ENCODE peak calls at places on chromosomes 7 and 10, in six cellular contexts. E is GM23338, R is cardiac muscle cell, B is IMR-90, Q is OCI-LY7, C is transverse colon. M is an unnamed sample.
A peak's percentile ranks its signal among the peaks of the same experiment; 100 is the strongest.

GRCh38 chr10:119189811-119190282 is 11.2 kb upstream of the PRDX3 start:
- DNase-seq in Q (no peak), E (no peak), B (peak; percentile 95), R (no peak), C (no peak), M (no peak)

GRCh38 chr7:24341677-24342076 is 57.7 kb downstream of the NPY start:
- DNase-seq in E (peak; percentile 32), R (no peak), C (no peak), B (no peak), Q (no peak), M (no peak)

GRCh38 chr10:35463105-35463867 is 127.0 kb downstream of the CCNY start:
- DNase-seq in R (no peak), C (no peak), B (peak; percentile 34), E (no peak), Q (no peak), M (no peak)

GRCh38 chr7:148277042-148277660 is 313.4 kb upstream of the C7orf33 start:
- DNase-seq in Q (no peak), C (no peak), E (no peak), R (no peak), B (no peak), M (no peak)

GRCh38 chr10:85043207-85043606 is 714.8 kb downstream of the CCSER2 start:
- DNase-seq in R (no peak), E (no peak), Q (no peak), C (no peak), B (no peak), M (no peak)

GRCh38 chr10:132788180-132788830 is 2.4 kb upstream of the NKX6-2 start:
- DNase-seq in Q (no peak), E (peak; percentile 65), C (peak; percentile 18), B (peak; percentile 16), R (peak; percentile 49), M (no peak)

GRCh38 chr10:114138581-114138980 is 35.4 kb downstream of the CCDC186 start:
- DNase-seq in Q (no peak), B (no peak), C (no peak), R (no peak), E (no peak), M (no peak)

GRCh38 chr10:5603091-5603847 is 63.1 kb downstream of the ASB13 start:
- DNase-seq in B (no peak), E (no peak), C (no peak), Q (no peak), R (no peak), M (no peak)

GRCh38 chr7:148912758-148913541 is 28.9 kb upstream of the EZH2 start:
- DNase-seq in Q (peak; percentile 19), B (no peak), R (no peak), E (no peak), C (no peak), M (no peak)

GRCh38 chr7:98957766-98958165 is 79.4 kb downstream of the TRRAP start:
- DNase-seq in E (no peak), C (no peak), R (no peak), B (no peak), Q (no peak), M (no peak)

GRCh38 chr10:43227911-43228782 is 38.7 kb downstream of the RASGEF1A start:
- DNase-seq in R (no peak), Q (no peak), E (no peak), B (no peak), C (peak; percentile 6), M (no peak)

GRCh38 chr7:38756521-38756920 is 125.3 kb upstream of the AMPH start:
- DNase-seq in B (peak; percentile 29), E (no peak), R (no peak), C (no peak), Q (no peak), M (no peak)
- TF ChIP-seq CTCF in B (no peak), E (no peak), R (no peak), C (no peak), Q (no peak), M (no peak)

DNA sequence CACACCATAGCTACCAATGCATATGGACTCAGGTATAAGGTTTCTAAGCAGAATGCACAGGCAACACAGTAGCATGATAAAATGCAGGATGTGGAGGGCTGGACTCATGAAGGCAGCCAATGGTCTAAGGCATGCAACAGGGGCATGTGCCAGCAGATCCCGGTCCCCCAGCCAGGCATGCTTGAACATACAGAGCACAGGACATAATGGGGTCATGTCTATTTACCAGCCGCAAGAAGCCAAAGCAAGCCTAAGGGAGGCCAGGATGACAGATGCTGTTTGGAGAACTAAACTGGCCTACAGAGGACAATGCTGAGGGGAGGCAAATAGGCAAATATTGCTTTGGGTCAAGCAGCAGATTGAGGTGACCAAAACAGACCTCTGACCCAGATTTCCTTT is 60.0 kb upstream of the PDLIM1 start:
- DNase-seq in B (no peak), E (no peak), C (no peak), Q (no peak), R (no peak), M (no peak)
- H3K4me1 ChIP-seq in B (peaks cover 4% of the 10 kb centered on the region), E (no peaks in the 10 kb centered on the region), C (peaks cover 5% of the 10 kb centered on the region), Q (no peaks in the 10 kb centered on the region), R (peaks cover 14% of the 10 kb centered on the region), M (no peaks in the 10 kb centered on the region)

DNA sequence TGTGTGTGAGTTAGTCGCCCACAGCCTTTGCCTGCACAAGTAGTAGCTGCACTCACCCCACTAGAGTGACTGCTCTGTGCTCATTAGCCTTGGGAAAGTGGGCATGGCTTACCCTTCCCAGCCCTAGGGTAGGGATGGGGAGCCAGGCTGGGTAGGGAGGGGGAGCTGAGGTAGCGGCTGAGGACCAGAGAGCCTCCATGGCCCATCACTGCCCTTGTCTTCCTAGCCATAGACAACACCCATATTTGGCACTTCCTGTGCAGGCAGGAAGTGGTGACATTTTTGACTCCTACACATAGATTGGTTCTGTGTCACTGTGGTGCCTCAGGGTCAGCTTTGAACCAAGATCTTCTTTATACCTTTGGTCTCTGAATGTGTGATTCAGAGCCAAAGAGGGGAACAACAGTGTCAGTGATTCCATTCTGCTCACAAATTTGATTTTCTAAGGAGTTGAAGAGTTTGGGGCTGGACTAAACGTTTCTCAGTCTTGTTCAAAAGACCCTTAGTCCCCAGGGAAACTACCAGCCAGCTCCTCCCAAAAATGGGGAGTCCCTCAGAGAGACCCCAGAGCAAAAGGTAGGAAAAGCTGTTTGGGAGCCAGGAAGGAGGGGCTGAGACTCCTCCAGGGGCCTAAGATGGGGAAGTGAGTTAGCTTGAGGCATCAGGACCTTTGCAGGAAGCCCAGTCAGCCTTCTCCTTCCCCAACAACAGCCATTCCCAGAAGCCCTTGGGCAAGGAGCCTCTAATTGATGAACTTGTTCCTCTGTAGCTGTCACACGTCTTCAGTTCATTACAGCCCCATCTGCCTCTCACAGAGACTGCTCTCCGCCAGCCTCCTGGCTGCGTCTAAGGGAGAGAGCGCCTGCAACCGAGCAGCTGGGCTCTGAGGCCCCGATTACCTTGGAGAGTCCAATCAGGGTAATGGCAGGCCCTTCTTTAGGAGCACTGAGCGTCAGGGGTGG is 135.0 kb downstream of the CDH23 start:
- DNase-seq in Q (peak; percentile 37), R (no peak), E (no peak), B (no peak), C (no peak), M (no peak)
- H3K4me3 ChIP-seq in Q (no peak overlapping the region), R (no peak overlapping the region), E (no peak overlapping the region), B (no peak overlapping the region), C (no peak overlapping the region), M (no peak overlapping the region)

GRCh38 chr7:151845412-151846205 is 31.3 kb downstream of the PRKAG2 start:
- DNase-seq in R (no peak), Q (no peak), B (no peak), E (no peak), C (no peak), M (no peak)
- TF ChIP-seq CTCF in R (no peak), Q (no peak), B (no peak), E (no peak), C (no peak), M (no peak)

GRCh38 chr7:151688236-151688780 is 168.6 kb upstream of the RHEB start:
- DNase-seq in C (no peak), B (no peak), E (no peak), R (no peak), Q (no peak), M (no peak)

GRCh38 chr7:151690597-151690996 is 170.9 kb upstream of the RHEB start:
- DNase-seq in B (peak; percentile 77), Q (no peak), E (no peak), C (no peak), R (no peak), M (no peak)

GRCh38 chr7:151691449-151691848 is 171.8 kb upstream of the RHEB start:
- DNase-seq in B (no peak), E (no peak), C (no peak), R (no peak), Q (no peak), M (no peak)

GRCh38 chr7:151687523-151688235 is 168.0 kb upstream of the RHEB start:
- DNase-seq in R (peak; percentile 48), Q (no peak), E (peak; percentile 84), C (peak; percentile 51), B (peak; percentile 96), M (peak; percentile 88)

GRCh38 chr7:151689196-151689971 is 169.7 kb upstream of the RHEB start:
- DNase-seq in E (no peak), C (no peak), Q (no peak), R (peak; percentile 40), B (no peak), M (peak; percentile 39)
- H3K4me1 ChIP-seq in E (peaks cover 7% of the 10 kb centered on the region), C (no peaks in the 10 kb centered on the region), Q (no peaks in the 10 kb centered on the region), R (peaks cover 60% of the 10 kb centered on the region), B (peaks cover 33% of the 10 kb centered on the region), M (peaks cover 17% of the 10 kb centered on the region)

DNA sequence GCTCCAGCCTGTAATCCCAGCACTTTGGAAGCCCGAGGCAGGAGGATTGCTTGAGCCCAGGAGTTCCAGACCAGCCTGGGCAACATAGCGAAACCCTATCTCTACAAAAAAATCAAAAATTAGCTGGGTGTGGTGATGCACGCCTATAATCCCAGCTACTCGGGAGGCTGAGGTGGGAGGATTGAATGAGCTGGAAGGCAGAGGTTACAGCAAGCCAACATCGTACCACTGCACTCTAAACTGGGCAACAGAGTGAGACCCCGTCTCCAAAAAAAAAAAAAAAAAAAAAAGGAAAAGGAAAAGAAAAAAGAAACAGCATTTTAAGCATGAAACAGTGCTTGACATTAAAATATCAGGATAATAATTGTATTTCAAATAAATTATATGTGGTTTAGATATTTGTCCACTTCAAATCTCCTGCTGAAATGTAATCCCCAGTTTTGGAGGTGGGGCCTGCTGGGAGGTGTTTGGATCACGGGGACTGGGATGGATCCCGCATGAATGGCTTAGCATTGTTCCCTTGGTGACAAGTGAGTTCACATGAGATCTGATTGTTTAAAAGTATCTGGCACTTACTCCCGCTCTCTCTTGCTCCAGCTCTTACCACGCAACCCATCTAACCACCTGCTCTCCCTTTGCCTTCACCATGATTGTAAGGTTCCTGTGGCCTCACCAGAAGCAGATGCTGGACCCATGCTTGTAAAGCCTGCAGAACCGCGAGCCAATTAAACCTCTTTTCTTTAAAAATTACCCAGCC is 103.4 kb downstream of the SRPK2 start:
- DNase-seq in Q (no peak), E (no peak), R (no peak), C (no peak), B (no peak), M (no peak)
- H3K4me3 ChIP-seq in Q (no peak overlapping the region), E (no peak overlapping the region), R (no peak overlapping the region), C (no peak overlapping the region), B (no peak overlapping the region), M (no peak overlapping the region)